ENCODE peak calls at places on chromosomes 3 and 15, in four cellular contexts. C is H1, D is HepG2, J is GM12878. B is an unnamed sample.

GRCh38 chr3:81974754-81975153 is 213.3 kb upstream of the GBE1 start:
- DNase-seq in C (no peak), D (no peak), J (peak), B (no peak)

GRCh38 chr15:83380682-83381081 is 66.5 kb upstream of the SH3GL3 start:
- DNase-seq in C (no peak), D (peak), J (peak), B (peak)

GRCh38 chr3:17136251-17136721 is 251.5 kb downstream of the PLCL2 start:
- DNase-seq in C (no peak), D (no peak), J (no peak), B (no peak)

GRCh38 chr3:32551087-32551486 is 19.6 kb downstream of the DYNC1LI1 start:
- DNase-seq in C (no peak), D (no peak), J (no peak), B (no peak)

GRCh38 chr3:181561605-181562031 is 150.1 kb upstream of the SOX2 start:
- DNase-seq in C (no peak), D (no peak), J (no peak), B (no peak)

GRCh38 chr3:160564949-160565441 is 376 bp downstream of the KPNA4 start:
- DNase-seq in C (peak), D (peak), J (no peak), B (no peak)

GRCh38 chr15:40501487-40501886 is 30.7 kb downstream of the CHST14 start:
- DNase-seq in C (no peak), D (no peak), J (no peak), B (no peak)

GRCh38 chr15:64532921-64533320 is 72.5 kb downstream of the ZNF609 start:
- DNase-seq in C (no peak), D (no peak), J (no peak), B (no peak)

GRCh38 chr15:96470682-96471290 is 140.3 kb downstream of the NR2F2 start:
- DNase-seq in C (no peak), D (no peak), J (no peak), B (no peak)

GRCh38 chr15:60582370-60583036 is 103.6 kb upstream of the ICE2 start:
- DNase-seq in C (no peak), D (peak), J (no peak), B (no peak)

GRCh38 chr3:150319900-150320299 is 88.2 kb upstream of the TSC22D2 start:
- DNase-seq in C (no peak), D (peak), J (no peak), B (no peak)

GRCh38 chr15:48415036-48415886 is 84.0 kb downstream of the DUT start:
- DNase-seq in C (no peak), D (peak), J (no peak), B (no peak)

GRCh38 chr15:77118787-77119410 is 48.0 kb upstream of the TSPAN3 start:
- DNase-seq in C (no peak), D (peak), J (peak), B (no peak)

GRCh38 chr15:57640935-57641682 is 49.4 kb downstream of the MYZAP start:
- DNase-seq in C (no peak), D (peak), J (no peak), B (peak)

GRCh38 chr3:9204253-9205005 is 45.0 kb downstream of the SRGAP3 start:
- DNase-seq in C (no peak), D (peak), J (no peak), B (no peak)

GRCh38 chr3:103866113-103866512 is 1431.3 kb downstream of the ZPLD1 start:
- DNase-seq in C (no peak), D (no peak), J (no peak), B (no peak)

GRCh38 chr3:153060346-153060745 is 101.7 kb upstream of the RAP2B start:
- DNase-seq in C (no peak), D (no peak), J (no peak), B (no peak)

GRCh38 chr15:95574053-95574452 is 756.4 kb upstream of the NR2F2 start:
- DNase-seq in C (no peak), D (no peak), J (no peak), B (no peak)

GRCh38 chr3:11391930-11392688 is 119.9 kb downstream of the ATG7 start:
- DNase-seq in C (no peak), D (no peak), J (no peak), B (no peak)

GRCh38 chr3:137647179-137647578 is 116.9 kb upstream of the SOX14 start:
- DNase-seq in C (no peak), D (no peak), J (no peak), B (no peak)

GRCh38 chr15:32957219-32957618 is 237.3 kb downstream of the FMN1 start:
- DNase-seq in C (no peak), D (no peak), J (no peak), B (no peak)

GRCh38 chr15:38652998-38653397 is 88.4 kb upstream of the RASGRP1 start:
- DNase-seq in C (no peak), D (no peak), J (no peak), B (no peak)

GRCh38 chr3:62007036-62007435 is 366.3 kb downstream of the FEZF2 start:
- DNase-seq in C (no peak), D (no peak), J (no peak), B (no peak)

GRCh38 chr3:13647314-13648059 is 98.6 kb downstream of the FBLN2 start:
- DNase-seq in C (no peak), D (no peak), J (no peak), B (no peak)

GRCh38 chr3:187261541-187261969 is 30.0 kb downstream of the MASP1 start:
- DNase-seq in C (no peak), D (no peak), J (no peak), B (no peak)

GRCh38 chr3:76383781-76384180 is 598.4 kb upstream of the ZNF717 start:
- DNase-seq in C (no peak), D (no peak), J (no peak), B (no peak)

GRCh38 chr3:45491344-45491743 is 103.0 kb downstream of the LARS2 start:
- DNase-seq in C (no peak), D (no peak), J (no peak), B (no peak)

GRCh38 chr15:39188930-39189329 is 391.9 kb upstream of the THBS1 start:
- DNase-seq in C (no peak), D (peak), J (no peak), B (no peak)

GRCh38 chr15:98916826-98917225 is 90.8 kb downstream of the PGPEP1L start:
- DNase-seq in C (no peak), D (no peak), J (no peak), B (no peak)

GRCh38 chr3:167913218-167913902 is 177.8 kb downstream of the SERPINI1 start:
- DNase-seq in C (no peak), D (no peak), J (no peak), B (no peak)

GRCh38 chr15:80778964-80779657 is at the start of gene CEMIP:
- DNase-seq in C (peak), D (peak), J (no peak), B (peak)

GRCh38 chr15:90104551-90104950 is 2.3 kb upstream of the IDH2 start:
- DNase-seq in C (no peak), D (no peak), J (no peak), B (no peak)

GRCh38 chr3:194045289-194045688 is 90.7 kb upstream of the HES1 start:
- DNase-seq in C (no peak), D (no peak), J (peak), B (no peak)

GRCh38 chr3:194042947-194043346 is 93.0 kb upstream of the HES1 start:
- DNase-seq in C (no peak), D (peak), J (no peak), B (no peak)

GRCh38 chr3:194043516-194043915 is 92.4 kb upstream of the HES1 start:
- DNase-seq in C (no peak), D (no peak), J (no peak), B (peak)

GRCh38 chr3:194046995-194047681 is 88.8 kb upstream of the HES1 start:
- DNase-seq in C (no peak), D (no peak), J (no peak), B (no peak)

GRCh38 chr3:194045919-194046318 is 90.0 kb upstream of the HES1 start:
- DNase-seq in C (no peak), D (no peak), J (no peak), B (no peak)
- TF ChIP-seq EP300 in C (no peak), D (no peak), J (no peak), B (no peak)

DNA sequence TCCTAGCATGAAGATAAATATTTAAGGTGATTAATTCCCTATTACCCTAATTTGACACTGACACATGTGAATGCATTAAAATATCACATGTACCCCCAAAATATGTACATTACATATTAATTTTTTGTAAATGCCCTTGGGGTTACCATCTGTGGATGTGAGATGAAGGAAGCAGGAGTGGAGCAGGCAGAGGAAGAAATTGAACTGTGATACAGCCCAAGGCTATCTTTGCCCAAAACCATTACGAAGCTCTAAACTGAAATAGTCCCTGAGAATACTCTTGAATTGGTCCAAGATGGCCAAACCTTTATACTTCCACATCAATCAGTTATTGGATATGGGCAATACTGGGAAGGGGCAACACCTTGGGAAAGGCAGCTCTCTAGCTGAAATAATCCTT is 105.0 kb downstream of the CLASP2 start:
- DNase-seq in C (no peak), D (no peak), J (no peak), B (no peak)
- TF ChIP-seq CBX5 in C (no peak), D (no peak), J (no peak), B (no peak)

DNA sequence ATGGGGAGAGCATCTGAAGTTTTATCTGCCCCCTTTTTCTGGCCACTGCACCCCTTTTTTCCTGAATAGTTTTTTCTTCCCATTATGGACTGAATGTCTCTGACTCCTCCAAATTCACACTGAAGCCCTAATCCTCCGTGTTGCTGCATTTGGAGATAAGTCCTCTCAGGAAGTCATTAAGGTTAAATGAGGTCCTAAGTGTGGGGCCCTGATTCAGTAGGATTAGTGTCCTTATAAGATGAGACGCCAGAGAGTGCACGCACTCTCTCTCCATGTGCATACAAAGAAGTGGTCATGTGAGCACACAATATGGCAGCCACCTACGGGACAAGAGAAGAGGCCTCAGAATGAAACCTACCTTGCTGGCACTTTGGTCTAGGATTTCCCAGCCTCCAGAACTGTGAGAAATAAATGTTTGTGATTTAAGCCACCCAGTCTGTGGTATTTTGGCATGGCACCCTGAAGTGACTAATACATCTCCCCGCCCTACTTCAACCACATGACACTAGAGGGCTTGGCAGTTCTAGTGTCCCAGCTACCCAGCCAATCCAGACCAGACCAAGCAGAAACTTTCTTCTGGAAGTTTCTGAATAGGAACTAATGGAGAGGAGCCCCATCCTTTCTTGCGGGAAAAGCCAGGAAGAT is 191.3 kb downstream of the PDE8A start:
- DNase-seq in C (no peak), D (no peak), J (no peak), B (no peak)
- TF ChIP-seq EP300 in C (no peak), D (no peak), J (no peak), B (no peak)

GRCh38 chr3:23713641-23714040 is 92.1 kb upstream of the UBE2E1 start:
- DNase-seq in C (no peak), D (no peak), J (no peak), B (no peak)
- TF ChIP-seq CBX5 in C (no peak), D (no peak), J (no peak), B (no peak)

GRCh38 chr3:183635431-183636220 is at the start of gene KLHL24:
- DNase-seq in C (peak), D (peak), J (peak), B (peak)
- TF ChIP-seq EP300 in C (no peak), D (no peak), J (no peak), B (no peak)

DNA sequence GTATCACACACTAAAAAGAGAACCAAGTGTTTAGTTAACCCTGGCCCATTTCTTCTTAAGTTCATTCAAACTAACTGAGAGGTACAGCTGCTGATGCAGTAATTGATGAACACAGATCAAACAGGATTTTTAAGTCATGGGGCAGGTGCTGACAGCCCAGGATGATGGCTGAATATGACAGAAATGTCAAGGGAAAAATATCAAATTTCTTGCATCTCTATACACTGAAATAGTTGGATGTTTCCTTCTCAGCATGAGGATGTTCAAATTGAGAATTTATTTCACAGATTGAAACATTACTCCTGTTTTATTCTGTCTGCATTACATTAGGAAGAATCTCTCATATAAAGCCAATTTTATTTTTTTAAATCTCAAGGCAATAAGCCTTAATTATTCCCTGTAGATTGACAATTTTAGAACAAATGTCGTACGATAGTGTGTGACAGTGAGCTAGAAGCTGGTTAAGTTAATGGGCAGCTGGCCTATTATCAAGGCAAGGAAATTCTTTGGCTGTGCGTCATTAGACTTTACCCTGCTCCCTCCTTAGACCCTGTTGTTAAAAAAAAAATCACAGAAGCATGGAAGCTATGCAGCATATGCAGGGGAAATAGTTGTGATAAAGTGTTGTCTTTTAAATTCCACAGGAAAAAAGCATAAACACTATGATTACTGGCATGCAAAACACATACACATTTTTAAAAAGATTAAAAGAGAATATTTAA is 183.8 kb upstream of the KCNMB2 start:
- DNase-seq in C (no peak), D (no peak), J (no peak), B (no peak)
- TF ChIP-seq CBX5 in C (no peak), D (no peak), J (no peak), B (no peak)

GRCh38 chr15:82045892-82046667 is at the start of gene MEX3B:
- DNase-seq in C (peak), D (peak), J (peak), B (peak)

GRCh38 chr15:82047493-82048446 is 2.0 kb upstream of the MEX3B start:
- DNase-seq in C (no peak), D (no peak), J (no peak), B (no peak)

GRCh38 chr15:82045179-82045891 is 483 bp downstream of the MEX3B start:
- DNase-seq in C (peak), D (no peak), J (no peak), B (no peak)

GRCh38 chr15:82048809-82049208 is 3.0 kb upstream of the MEX3B start:
- DNase-seq in C (no peak), D (no peak), J (no peak), B (no peak)

DNA sequence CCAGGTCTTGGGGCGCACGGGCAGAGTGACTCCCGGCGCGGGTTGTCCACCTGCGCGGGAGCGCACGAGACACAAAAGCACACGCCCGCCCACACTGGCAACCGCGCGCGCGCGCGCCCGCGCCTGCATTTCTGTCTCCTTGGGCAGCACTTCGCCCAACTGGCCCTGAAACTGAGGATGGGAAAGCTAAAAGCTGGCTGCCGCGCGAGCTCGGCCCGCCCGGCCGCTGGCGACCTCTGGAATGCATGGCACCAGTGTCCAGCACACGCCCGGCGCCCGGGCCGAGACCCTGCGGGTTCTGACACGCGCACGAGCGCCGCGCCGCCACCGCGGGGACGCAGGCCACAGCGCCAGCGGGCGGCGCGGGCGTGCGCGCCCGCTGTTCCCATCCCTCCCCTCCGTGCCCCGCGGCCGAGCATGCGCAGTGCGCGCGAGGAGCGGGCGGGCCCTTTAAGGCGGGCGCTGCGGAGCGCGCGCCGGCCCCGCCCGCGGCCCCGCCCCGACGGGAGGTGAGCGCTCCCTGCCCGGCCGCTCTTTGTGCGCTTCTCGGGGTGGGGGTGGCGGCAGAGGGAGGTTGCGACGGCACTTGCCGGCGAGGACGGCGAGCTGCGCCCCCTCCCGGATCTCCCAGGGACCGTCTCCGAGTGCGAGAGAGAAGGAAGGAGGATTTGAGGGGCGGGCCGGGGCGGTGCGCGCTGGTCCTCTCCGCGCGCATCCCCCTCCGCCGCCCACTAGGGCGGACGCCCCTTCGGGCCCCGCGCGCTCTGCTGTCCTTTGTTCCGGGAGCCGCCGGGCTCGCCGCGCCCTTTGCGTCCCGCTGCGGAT is 1.1 kb upstream of the MEX3B start:
- DNase-seq in C (peak), D (peak), J (no peak), B (peak)
- TF ChIP-seq EP300 in C (no peak), D (no peak), J (no peak), B (no peak)

GRCh38 chr3:88408935-88409334 is 259.2 kb downstream of the C3orf38 start:
- DNase-seq in C (no peak), D (no peak), J (no peak), B (no peak)

GRCh38 chr3:88412346-88412745 is 262.6 kb downstream of the C3orf38 start:
- DNase-seq in C (no peak), D (no peak), J (no peak), B (no peak)

GRCh38 chr3:88408097-88408496 is 258.3 kb downstream of the C3orf38 start:
- DNase-seq in C (no peak), D (no peak), J (no peak), B (no peak)

DNA sequence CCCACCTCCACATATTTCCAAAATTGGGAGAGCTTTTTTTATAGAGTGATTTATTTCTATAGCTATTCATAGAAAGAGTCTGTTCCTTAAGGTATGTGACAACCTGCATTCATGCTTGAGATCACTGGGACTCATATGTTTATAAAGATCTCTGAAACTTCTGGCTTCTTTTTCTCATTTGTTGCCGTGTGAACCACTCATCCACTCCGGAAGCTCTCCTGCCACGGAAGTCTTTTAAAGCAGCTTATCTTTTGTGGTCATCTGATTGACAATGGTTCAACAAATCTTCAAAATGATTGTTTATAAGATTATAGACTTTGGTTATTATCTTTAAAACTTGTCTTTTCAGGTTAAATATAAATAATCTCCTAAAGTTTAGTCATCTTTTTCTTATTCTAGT is 260.5 kb downstream of the C3orf38 start:
- DNase-seq in C (no peak), D (no peak), J (no peak), B (no peak)
- TF ChIP-seq CBX5 in C (no peak), D (no peak), J (no peak), B (no peak)

GRCh38 chr15:70023769-70024491 is 73.8 kb downstream of the TLE3 start:
- DNase-seq in C (no peak), D (no peak), J (no peak), B (no peak)
- TF ChIP-seq EP300 in C (no peak), D (no peak), J (no peak), B (no peak)

B was measured in K562.